ENCODE peak calls at places on chromosomes 11 and 22, in eight cellular contexts. Z is fibroblast of lung, B is pancreas, T is WTC11, P is adrenal gland, H is astrocyte of the cerebellum, U is uterus, D is GM12865. L is an unnamed sample.

GRCh38 chr11:28697920-28698827 is 590.0 kb downstream of the METTL15 start:
- DNase-seq in Z (peak; percentile 68), B (peak; percentile 82), T (peak; percentile 83), P (peak; percentile 46), H (peak; percentile 39), U (peak; percentile 13), D (peak; percentile 37), L (no peak)

GRCh38 chr11:99814021-99814420 is 793.3 kb downstream of the CNTN5 start:
- DNase-seq in Z (no peak), B (no peak), T (no peak), P (no peak), H (no peak), U (no peak), D (no peak), L (no peak)

GRCh38 chr22:45584121-45584570 is 81.5 kb downstream of the FBLN1 start:
- DNase-seq in Z (peak; percentile 53), B (peak; percentile 7), T (no peak), P (no peak), H (no peak), U (no peak), D (no peak), L (no peak)

GRCh38 chr11:28964811-28965210 is 856.6 kb downstream of the METTL15 start:
- DNase-seq in Z (no peak), B (no peak), T (no peak), P (no peak), H (no peak), U (no peak), D (no peak), L (no peak)

GRCh38 chr11:126410649-126411048 is 55.2 kb downstream of the ST3GAL4 start:
- DNase-seq in Z (no peak), B (no peak), T (no peak), P (no peak), H (no peak), U (no peak), D (no peak), L (no peak)

GRCh38 chr11:23778971-23779370 is 717.9 kb upstream of the LUZP2 start:
- DNase-seq in Z (peak; percentile 17), B (no peak), T (no peak), P (no peak), H (no peak), U (no peak), D (no peak), L (no peak)

GRCh38 chr11:102703826-102704493 is 1.6 kb downstream of the MMP27 start:
- DNase-seq in Z (no peak), B (no peak), T (no peak), P (no peak), H (no peak), U (no peak), D (no peak), L (no peak)

GRCh38 chr11:27248430-27249207 is 114.4 kb downstream of the CCDC34 start:
- DNase-seq in Z (no peak), B (no peak), T (no peak), P (no peak), H (peak; percentile 41), U (no peak), D (no peak), L (no peak)

GRCh38 chr11:18705651-18706281 is 7.2 kb downstream of the TMEM86A start:
- DNase-seq in Z (no peak), B (peak; percentile 68), T (peak; percentile 20), P (peak; percentile 38), H (no peak), U (peak; percentile 39), D (no peak), L (no peak)

GRCh38 chr11:65435330-65435931 is 12.8 kb downstream of the NEAT1 start:
- DNase-seq in Z (peak; percentile 48), B (no peak), T (no peak), P (peak; percentile 27), H (no peak), U (no peak), D (no peak), L (no peak)

GRCh38 chr22:49014227-49015201 is 813.2 kb downstream of the BRD1 start:
- DNase-seq in Z (no peak), B (peak; percentile 46), T (no peak), P (peak; percentile 10), H (no peak), U (no peak), D (no peak), L (no peak)

GRCh38 chr11:121500275-121500674 is 47.5 kb upstream of the SORL1-AS1 start:
- DNase-seq in Z (no peak), B (no peak), T (no peak), P (no peak), H (no peak), U (no peak), D (no peak), L (no peak)

GRCh38 chr22:22080270-22080669 is 97.7 kb upstream of the TOP3B start:
- DNase-seq in Z (no peak), B (no peak), T (no peak), P (no peak), H (no peak), U (no peak), D (no peak), L (no peak)

GRCh38 chr11:133541331-133542095 is 9.2 kb upstream of the OPCML start:
- DNase-seq in Z (no peak), B (no peak), T (peak; percentile 79), P (no peak), H (no peak), U (no peak), D (no peak), L (no peak)

GRCh38 chr11:10727259-10727851 is 23.7 kb upstream of the CTR9 start:
- DNase-seq in Z (peak; percentile 28), B (no peak), T (no peak), P (no peak), H (no peak), U (peak; percentile 72), D (no peak), L (no peak)

GRCh38 chr11:110362916-110363574 is 66.6 kb upstream of the RDX start:
- DNase-seq in Z (peak; percentile 18), B (peak; percentile 56), T (peak; percentile 25), P (no peak), H (no peak), U (no peak), D (peak; percentile 58), L (no peak)

GRCh38 chr22:19430890-19431541 is 517 bp downstream of the HIRA start:
- DNase-seq in Z (peak; percentile 36), B (peak; percentile 75), T (peak; percentile 42), P (peak; percentile 40), H (no peak), U (peak; percentile 38), D (peak; percentile 47), L (peak; percentile 45)

GRCh38 chr11:32231909-32232493 is 141.1 kb downstream of the RCN1 start:
- DNase-seq in Z (peak; percentile 14), B (no peak), T (peak; percentile 64), P (no peak), H (no peak), U (no peak), D (peak; percentile 54), L (peak; percentile 46)
- TF ChIP-seq CTCF in Z (peak; percentile 77), B (peak; percentile 19), T (peak; percentile 56), P (peak; percentile 23), H (peak; percentile 79), U (no peak), D (peak; percentile 80), L (peak; percentile 73)

DNA sequence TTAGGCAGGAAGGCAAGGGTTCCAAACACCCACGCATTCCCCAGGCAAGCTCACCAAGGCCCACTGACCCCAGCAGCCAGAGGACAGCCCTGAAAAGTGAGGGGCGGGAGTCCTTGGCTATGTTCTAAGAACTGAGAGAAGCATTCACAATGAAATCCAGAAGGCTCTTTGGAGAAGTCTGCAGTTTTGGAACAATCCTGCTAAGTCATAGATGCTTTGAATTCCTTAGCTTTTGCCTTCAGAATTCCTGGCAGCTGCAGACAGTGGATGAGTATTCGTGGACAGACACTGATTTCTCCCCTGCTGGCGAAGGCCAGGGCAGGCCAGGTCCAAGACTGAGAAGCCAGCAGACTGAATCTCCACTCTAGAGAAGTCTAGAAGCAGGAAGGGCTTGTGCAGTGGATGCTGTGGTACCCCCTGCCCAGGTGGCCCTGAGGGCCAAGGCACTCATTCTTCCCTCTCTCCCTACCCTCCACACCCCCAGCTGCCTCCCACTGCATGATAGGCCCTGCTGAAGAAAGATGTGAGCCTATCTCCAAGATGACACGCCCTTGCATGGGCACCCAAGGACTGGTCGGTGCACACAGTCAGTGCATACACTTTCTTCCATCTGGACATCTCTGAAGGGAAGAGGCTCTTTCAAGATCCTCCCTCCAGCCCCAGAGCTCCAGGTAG is 133.2 kb upstream of the TEAD1 start:
- DNase-seq in Z (peak; percentile 75), B (no peak), T (no peak), P (peak; percentile 24), H (peak; percentile 74), U (peak; percentile 56), D (no peak), L (no peak)
- TF ChIP-seq CTCF in Z (peak; percentile 46), B (no peak), T (no peak), P (peak; percentile 28), H (peak; percentile 46), U (peak; percentile 42), D (no peak), L (no peak)

GRCh38 chr22:39959640-39960447 is at the start of gene TMA7B:
- DNase-seq in Z (peak; percentile 52), B (no peak), T (peak; percentile 31), P (peak; percentile 47), H (no peak), U (no peak), D (no peak), L (no peak)
- TF ChIP-seq CTCF in Z (peak; percentile 48), B (no peak), T (no peak), P (peak; percentile 26), H (peak; percentile 55), U (no peak), D (no peak), L (no peak)

GRCh38 chr11:124867700-124868099 is 2.5 kb downstream of the ROBO3 start:
- DNase-seq in Z (peak; percentile 48), B (no peak), T (peak; percentile 58), P (no peak), H (peak; percentile 6), U (no peak), D (peak; percentile 29), L (peak; percentile 81)
- TF ChIP-seq CTCF in Z (peak; percentile 64), B (no peak), T (peak; percentile 37), P (peak; percentile 16), H (peak; percentile 57), U (peak; percentile 35), D (peak; percentile 37), L (peak; percentile 67)

DNA sequence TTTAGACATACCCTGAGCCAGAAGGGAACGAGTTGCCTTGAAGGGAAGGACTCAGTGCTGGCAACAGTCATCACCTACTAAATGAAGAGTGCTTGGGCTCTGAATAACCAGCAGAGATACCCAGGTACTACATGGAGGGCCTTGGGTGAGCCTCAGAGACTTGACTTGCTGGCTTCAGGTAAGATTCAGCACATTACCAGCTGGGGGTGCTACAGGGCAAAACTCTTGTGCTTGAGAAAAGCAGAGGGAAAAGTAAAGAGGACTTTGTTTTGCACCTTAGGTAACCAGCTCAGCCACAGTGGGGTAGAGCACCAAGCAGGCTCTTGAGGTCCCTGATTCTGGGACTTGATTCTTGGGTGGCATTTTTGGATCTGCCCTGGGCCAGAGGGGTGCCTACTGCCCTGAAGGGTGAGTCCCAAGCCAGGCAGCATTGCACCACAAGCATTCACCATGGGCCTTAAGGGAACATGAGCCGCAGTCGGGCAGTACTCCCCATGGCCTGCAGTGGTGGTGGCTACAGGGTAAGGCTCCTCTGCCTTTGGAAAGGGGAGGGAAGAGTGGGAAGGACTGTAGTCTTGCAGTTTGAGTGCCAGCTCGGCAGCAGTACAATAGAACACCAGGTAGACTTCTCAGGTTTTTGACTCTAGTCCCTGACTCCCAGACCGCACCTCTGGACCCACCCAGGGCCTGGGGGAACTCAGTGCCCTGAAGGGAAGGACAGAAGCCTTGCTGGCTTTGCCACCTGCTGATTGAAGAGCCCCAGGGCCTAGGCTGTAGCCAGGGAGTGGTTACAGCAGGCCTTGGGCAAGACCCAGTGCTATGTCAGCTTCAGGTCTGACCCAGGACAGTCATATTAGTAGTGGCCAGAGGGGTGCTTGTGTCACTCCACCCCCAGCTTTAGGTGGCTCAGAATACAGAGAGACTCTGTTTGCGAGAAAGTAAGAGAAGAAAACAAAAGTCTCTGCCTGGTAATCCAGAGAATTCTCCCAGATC is 22.7 kb upstream of the PLEKHA7 start:
- DNase-seq in Z (no peak), B (no peak), T (peak; percentile 67), P (no peak), H (no peak), U (no peak), D (peak; percentile 28), L (no peak)
- TF ChIP-seq CTCF in Z (no peak), B (peak; percentile 11), T (peak; percentile 26), P (no peak), H (no peak), U (no peak), D (peak; percentile 16), L (peak; percentile 34)